ENCODE peak calls at places on chromosomes 1 and 21, in nine cellular contexts. T is GM12891; K is SK-MEL-5; N is NCI-H510A; G is activated CD8-positive, alpha-beta memory T cell treated with anti-CD3 and anti-CD28 coated beads, Interleukin-2, amount 50 U/mL, for 48 hours; I is H7; J is stimulated activated CD4-positive, alpha-beta T cell treated with anti-CD3 and anti-CD28 coated beads, Interleukin-2, amount 100 ng/mL, for 24 hours; O is non-pigmented ciliary epithelial cell; X is psoas muscle. R is an unnamed sample.

GRCh38 chr1:12696658-12697057 is 19.3 kb upstream of the AADACL3 start:
- DNase-seq in T (no peak), K (no peak), N (no peak), G (no peak), I (no peak), J (no peak), O (no peak), X (no peak), R (no peak)

GRCh38 chr1:57262472-57262871 is 161.4 kb downstream of the DAB1 start:
- DNase-seq in T (no peak), K (no peak), N (no peak), G (no peak), I (peak; percentile 48), J (no peak), O (no peak), X (no peak), R (no peak)

GRCh38 chr1:25026757-25027450 is 96.8 kb upstream of the RUNX3 start:
- DNase-seq in T (no peak), K (no peak), N (no peak), G (no peak), I (peak; percentile 84), J (no peak), O (no peak), X (no peak), R (no peak)

GRCh38 chr1:29631836-29632420 is 395.6 kb downstream of the PTPRU start:
- DNase-seq in T (no peak), K (no peak), N (no peak), G (no peak), I (no peak), J (no peak), O (no peak), X (no peak), R (no peak)

GRCh38 chr1:189847613-189848012 is 630.1 kb downstream of the BRINP3 start:
- DNase-seq in T (no peak), K (no peak), N (no peak), G (no peak), I (no peak), J (no peak), O (no peak), X (no peak), R (no peak)

GRCh38 chr21:43950481-43950880 is 61.6 kb upstream of the TRAPPC10 start:
- DNase-seq in T (no peak), K (no peak), N (no peak), G (no peak), I (no peak), J (no peak), O (no peak), X (peak; percentile 12), R (no peak)

GRCh38 chr1:46300673-46301405 is 2.6 kb downstream of the LRRC41 start:
- DNase-seq in T (no peak), K (no peak), N (no peak), G (no peak), I (no peak), J (no peak), O (no peak), X (no peak), R (peak; percentile 61)

GRCh38 chr1:219985169-219985568 is 56.8 kb upstream of the SLC30A10 start:
- DNase-seq in T (no peak), K (no peak), N (no peak), G (no peak), I (no peak), J (no peak), O (no peak), X (no peak), R (no peak)

GRCh38 chr1:84271452-84272273 is 29.8 kb upstream of the SAMD13 start:
- DNase-seq in T (peak; percentile 26), K (no peak), N (peak; percentile 17), G (no peak), I (peak; percentile 25), J (no peak), O (no peak), X (no peak), R (no peak)

GRCh38 chr1:178094752-178095645 is 1.1 kb downstream of the RASAL2 start:
- DNase-seq in T (no peak), K (peak; percentile 5), N (no peak), G (no peak), I (no peak), J (no peak), O (peak; percentile 46), X (no peak), R (peak; percentile 45)

GRCh38 chr1:230070321-230071208 is 3.5 kb downstream of the GALNT2 start:
- DNase-seq in T (no peak), K (no peak), N (no peak), G (peak; percentile 39), I (no peak), J (no peak), O (no peak), X (no peak), R (no peak)

GRCh38 chr1:24905979-24906720 is 23.9 kb downstream of the RUNX3 start:
- DNase-seq in T (no peak), K (no peak), N (no peak), G (peak; percentile 52), I (peak; percentile 58), J (peak; percentile 2), O (no peak), X (no peak), R (no peak)

GRCh38 chr1:68814067-68814466 is 317.2 kb upstream of the DEPDC1 start:
- DNase-seq in T (no peak), K (no peak), N (no peak), G (no peak), I (no peak), J (no peak), O (no peak), X (no peak), R (no peak)

GRCh38 chr1:230773396-230774033 is 26.3 kb downstream of the CAPN9 start:
- DNase-seq in T (no peak), K (no peak), N (no peak), G (no peak), I (no peak), J (no peak), O (no peak), X (no peak), R (no peak)

GRCh38 chr1:151106891-151107290 is 36.3 kb downstream of the GABPB2 start:
- DNase-seq in T (no peak), K (no peak), N (no peak), G (no peak), I (no peak), J (no peak), O (peak; percentile 8), X (no peak), R (peak; percentile 57)

GRCh38 chr21:42193131-42193671 is 25.7 kb upstream of the ABCG1 start:
- DNase-seq in T (no peak), K (no peak), N (no peak), G (peak; percentile 83), I (no peak), J (peak; percentile 60), O (peak; percentile 41), X (no peak), R (peak; percentile 82)

GRCh38 chr1:15998929-15999328 is 5.1 kb upstream of the SRARP start:
- DNase-seq in T (no peak), K (no peak), N (no peak), G (no peak), I (no peak), J (no peak), O (no peak), X (no peak), R (no peak)

GRCh38 chr1:31674626-31675025 is 29.2 kb downstream of the COL16A1 start:
- DNase-seq in T (no peak), K (no peak), N (no peak), G (no peak), I (peak; percentile 64), J (no peak), O (no peak), X (no peak), R (no peak)

GRCh38 chr1:32393832-32394140 is 455 bp downstream of the BSDC1 start:
- DNase-seq in T (no peak), K (peak; percentile 20), N (no peak), G (peak; percentile 71), I (peak; percentile 76), J (peak; percentile 51), O (no peak), X (peak; percentile 38), R (no peak)

GRCh38 chr1:222182641-222183040 is 365.3 kb downstream of the HHIPL2 start:
- DNase-seq in T (no peak), K (no peak), N (no peak), G (no peak), I (no peak), J (no peak), O (no peak), X (no peak), R (no peak)

GRCh38 chr1:114627107-114627506 is 42.7 kb downstream of the DENND2C start:
- DNase-seq in T (no peak), K (no peak), N (no peak), G (no peak), I (no peak), J (no peak), O (no peak), X (no peak), R (no peak)

GRCh38 chr1:170856455-170856854 is 78.9 kb upstream of the MROH9 start:
- DNase-seq in T (no peak), K (no peak), N (no peak), G (no peak), I (no peak), J (no peak), O (no peak), X (no peak), R (peak; percentile 16)

GRCh38 chr1:2290595-2291510 is 62.7 kb downstream of the SKI start:
- DNase-seq in T (no peak), K (peak; percentile 87), N (no peak), G (peak; percentile 89), I (no peak), J (peak; percentile 86), O (peak; percentile 84), X (peak; percentile 88), R (peak; percentile 99)

GRCh38 chr1:40648928-40649591 is 16.4 kb downstream of the RIMS3 start:
- DNase-seq in T (no peak), K (no peak), N (no peak), G (no peak), I (no peak), J (no peak), O (no peak), X (no peak), R (no peak)

GRCh38 chr1:228044961-228045360 is 37.5 kb upstream of the ARF1 start:
- DNase-seq in T (no peak), K (no peak), N (no peak), G (no peak), I (peak; percentile 24), J (no peak), O (no peak), X (no peak), R (no peak)

GRCh38 chr1:196970182-196970581 is 7.2 kb upstream of the CFHR5 start:
- DNase-seq in T (no peak), K (no peak), N (no peak), G (no peak), I (no peak), J (no peak), O (no peak), X (no peak), R (no peak)

GRCh38 chr1:196608401-196609113 is at the start of gene KCNT2:
- DNase-seq in T (no peak), K (no peak), N (peak; percentile 82), G (no peak), I (peak; percentile 84), J (no peak), O (peak; percentile 23), X (peak; percentile 62), R (peak; percentile 29)

GRCh38 chr1:226663327-226663704 is 75.8 kb downstream of the ITPKB start:
- DNase-seq in T (no peak), K (no peak), N (no peak), G (no peak), I (no peak), J (no peak), O (no peak), X (no peak), R (no peak)

GRCh38 chr1:36087233-36088123 is 1.2 kb upstream of the ADPRS start:
- DNase-seq in T (no peak), K (no peak), N (no peak), G (peak; percentile 54), I (peak; percentile 41), J (no peak), O (no peak), X (no peak), R (no peak)

R was measured in cardiac fibroblast.